ENCODE peak calls at places on chromosomes 4 and X, in seven cellular contexts. N is heart left ventricle, Y is ovary, X is endothelial cell of umbilical vein, G is tibial nerve, R is spleen, D is A549. B is an unnamed sample. For H3K4me1, the result is how much of the 10 kb centered on the place peaks cover.

GRCh38 chrX:129769467-129770154 is 10.1 kb upstream of the SASH3 start:
- DNase-seq in N (no peak), Y (no peak), X (no peak), G (no peak), R (peak), D (no peak), B (no peak)

GRCh38 chrX:50638123-50638522 is 167.5 kb upstream of the DGKK start:
- DNase-seq in N (peak), Y (no peak), X (peak), G (no peak), R (no peak), D (no peak), B (no peak)

GRCh38 chrX:39983715-39984114 is 114.0 kb downstream of the BCOR start:
- DNase-seq in N (no peak), Y (no peak), X (no peak), G (no peak), R (no peak), D (no peak), B (no peak)

GRCh38 chrX:44675364-44676024 is 132.8 kb upstream of the FUNDC1 start:
- DNase-seq in N (peak), Y (peak), X (peak), G (peak), R (no peak), D (peak), B (peak)

GRCh38 chr4:20788266-20788665 is 88.0 kb downstream of the PACRGL start:
- DNase-seq in N (no peak), Y (no peak), X (no peak), G (no peak), R (no peak), D (no peak), B (no peak)

GRCh38 chr4:125283702-125284279 is 31.0 kb upstream of the FAT4 start:
- DNase-seq in N (no peak), Y (no peak), X (peak), G (no peak), R (no peak), D (peak), B (no peak)

GRCh38 chr4:140049924-140050681 is 103.9 kb downstream of the MAML3 start:
- DNase-seq in N (no peak), Y (no peak), X (peak), G (no peak), R (no peak), D (peak), B (no peak)

GRCh38 chr4:25981749-25982148 is 67.7 kb downstream of the SMIM20 start:
- DNase-seq in N (no peak), Y (no peak), X (no peak), G (no peak), R (no peak), D (no peak), B (no peak)

GRCh38 chrX:105460366-105460765 is 239.9 kb upstream of the TEX13A start:
- DNase-seq in N (no peak), Y (no peak), X (no peak), G (no peak), R (no peak), D (no peak), B (no peak)

GRCh38 chrX:37685452-37686347 is at the start of gene XK:
- DNase-seq in N (peak), Y (peak), X (peak), G (no peak), R (peak), D (peak), B (peak)

GRCh38 chr4:47210828-47211227 is 179.5 kb downstream of the GABRB1 start:
- DNase-seq in N (no peak), Y (no peak), X (no peak), G (no peak), R (no peak), D (no peak), B (no peak)

GRCh38 chr4:41878991-41879491 is 56.2 kb upstream of the TMEM33 start:
- DNase-seq in N (no peak), Y (no peak), X (no peak), G (no peak), R (peak), D (no peak), B (no peak)

GRCh38 chr4:2402053-2402452 is 16.4 kb downstream of the ZFYVE28 start:
- DNase-seq in N (peak), Y (peak), X (peak), G (no peak), R (no peak), D (peak), B (peak)

GRCh38 chr4:128606173-128606572 is 203.3 kb upstream of the JADE1 start:
- DNase-seq in N (no peak), Y (no peak), X (peak), G (no peak), R (no peak), D (peak), B (no peak)

GRCh38 chrX:9884031-9884779 is 83.0 kb upstream of the CLDN34 start:
- DNase-seq in N (no peak), Y (peak), X (peak), G (no peak), R (no peak), D (no peak), B (no peak)

GRCh38 chr4:5730993-5731975 is 20.3 kb downstream of the EVC start:
- DNase-seq in N (no peak), Y (no peak), X (no peak), G (no peak), R (no peak), D (no peak), B (no peak)

GRCh38 chr4:153647975-153648374 is 36.1 kb upstream of the TLR2 start:
- DNase-seq in N (no peak), Y (no peak), X (no peak), G (no peak), R (no peak), D (no peak), B (no peak)

GRCh38 chr4:72701987-72702819 is 133.2 kb upstream of the ADAMTS3 start:
- DNase-seq in N (peak), Y (no peak), X (peak), G (no peak), R (no peak), D (peak), B (no peak)

GRCh38 chr4:156169011-156169410 is 215.3 kb upstream of the CTSO start:
- DNase-seq in N (peak), Y (peak), X (peak), G (no peak), R (no peak), D (peak), B (peak)

GRCh38 chr4:105147226-105148151 is 813 bp downstream of the TET2 start:
- DNase-seq in N (peak), Y (peak), X (peak), G (no peak), R (peak), D (peak), B (peak)

GRCh38 chr4:105149771-105150170 is 3.1 kb downstream of the TET2 start:
- DNase-seq in N (no peak), Y (no peak), X (peak), G (no peak), R (no peak), D (no peak), B (no peak)

GRCh38 chr4:105145059-105145912 is 1.4 kb upstream of the TET2 start:
- DNase-seq in N (no peak), Y (no peak), X (peak), G (no peak), R (no peak), D (no peak), B (no peak)

GRCh38 chr4:105145913-105146285 is 777 bp upstream of the TET2 start:
- DNase-seq in N (no peak), Y (no peak), X (peak), G (no peak), R (peak), D (no peak), B (peak)

DNA sequence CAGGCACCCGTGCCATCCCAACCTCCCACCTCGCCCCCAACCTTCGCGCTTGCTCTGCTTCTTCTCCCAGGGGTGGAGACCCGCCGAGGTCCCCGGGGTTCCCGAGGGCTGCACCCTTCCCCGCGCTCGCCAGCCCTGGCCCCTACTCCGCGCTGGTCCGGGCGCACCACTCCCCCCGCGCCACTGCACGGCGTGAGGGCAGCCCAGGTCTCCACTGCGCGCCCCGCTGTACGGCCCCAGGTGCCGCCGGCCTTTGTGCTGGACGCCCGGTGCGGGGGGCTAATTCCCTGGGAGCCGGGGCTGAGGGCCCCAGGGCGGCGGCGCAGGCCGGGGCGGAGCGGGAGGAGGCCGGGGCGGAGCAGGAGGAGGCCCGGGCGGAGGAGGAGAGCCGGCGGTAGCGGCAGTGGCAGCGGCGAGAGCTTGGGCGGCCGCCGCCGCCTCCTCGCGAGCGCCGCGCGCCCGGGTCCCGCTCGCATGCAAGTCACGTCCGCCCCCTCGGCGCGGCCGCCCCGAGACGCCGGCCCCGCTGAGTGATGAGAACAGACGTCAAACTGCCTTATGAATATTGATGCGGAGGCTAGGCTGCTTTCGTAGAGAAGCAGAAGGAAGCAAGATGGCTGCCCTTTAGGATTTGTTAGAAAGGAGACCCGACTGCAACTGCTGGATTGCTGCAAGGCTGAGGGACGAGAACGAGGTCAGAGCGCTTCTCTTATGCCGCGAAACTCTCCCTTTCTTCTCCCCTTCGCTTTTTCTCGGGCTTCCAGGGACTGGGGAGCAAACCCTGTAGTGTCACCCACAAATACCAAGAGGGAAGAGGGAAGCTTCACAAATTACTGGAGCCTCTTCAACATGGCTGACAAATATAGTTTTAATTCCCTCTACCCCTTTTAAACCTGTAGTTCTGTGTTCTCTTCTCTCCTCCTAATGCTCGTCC is at the start of gene TET2:
- DNase-seq in N (peak), Y (peak), X (peak), G (peak), R (peak), D (peak), B (peak)
- TF ChIP-seq POLR2A in N (no peak), Y (no peak), X (peak), G (peak), R (peak), D (peak), B (peak)

DNA sequence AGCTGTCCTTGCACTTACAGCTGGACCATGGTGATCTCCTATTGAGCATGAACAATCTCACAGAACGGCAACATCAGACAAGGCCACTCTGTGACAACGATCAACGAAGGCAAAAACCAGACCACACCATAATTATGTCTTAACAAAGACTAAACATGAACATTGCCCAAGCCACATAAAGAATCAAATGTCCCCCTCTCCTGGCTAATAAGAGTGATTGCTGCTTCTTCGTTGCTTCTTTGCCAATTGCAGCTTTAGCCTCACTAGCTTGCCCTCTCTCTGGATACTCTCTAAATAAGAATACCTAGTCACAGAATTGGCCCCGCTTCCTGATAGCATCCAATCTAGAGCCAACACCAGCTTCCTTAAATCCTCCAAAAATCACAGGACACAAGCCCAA is 41.5 kb upstream of the PGRMC1 start:
- DNase-seq in N (no peak), Y (no peak), X (peak), G (no peak), R (no peak), D (peak), B (no peak)
- TF ChIP-seq CTCF in N (no peak), Y (no peak), X (peak), G (no peak), R (no peak), D (peak), B (no peak)

DNA sequence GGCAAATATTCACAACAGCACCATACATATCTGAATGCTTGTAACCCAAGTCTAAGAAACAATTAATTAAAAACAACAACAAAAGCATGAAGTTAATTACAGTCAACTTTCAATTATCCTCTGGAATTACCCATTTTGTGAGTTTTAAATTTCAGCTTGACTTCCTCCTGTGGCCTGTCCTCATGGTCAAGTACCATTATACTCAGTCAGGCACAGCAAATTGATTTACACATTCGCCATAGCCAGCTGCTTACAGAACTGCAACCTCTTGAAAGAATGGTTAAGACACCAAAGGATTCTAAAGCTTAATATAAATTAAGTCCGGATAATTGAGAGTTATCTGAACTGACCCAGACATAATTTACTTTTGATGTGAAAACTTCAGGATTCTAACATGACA is 306.5 kb downstream of the CAMK2D start:
- DNase-seq in N (no peak), Y (no peak), X (no peak), G (no peak), R (no peak), D (no peak), B (no peak)
- H3K4me1 ChIP-seq in N (under half), Y (under half), X (under half), G (under half), R (under half), D (under half), B (under half)

DNA sequence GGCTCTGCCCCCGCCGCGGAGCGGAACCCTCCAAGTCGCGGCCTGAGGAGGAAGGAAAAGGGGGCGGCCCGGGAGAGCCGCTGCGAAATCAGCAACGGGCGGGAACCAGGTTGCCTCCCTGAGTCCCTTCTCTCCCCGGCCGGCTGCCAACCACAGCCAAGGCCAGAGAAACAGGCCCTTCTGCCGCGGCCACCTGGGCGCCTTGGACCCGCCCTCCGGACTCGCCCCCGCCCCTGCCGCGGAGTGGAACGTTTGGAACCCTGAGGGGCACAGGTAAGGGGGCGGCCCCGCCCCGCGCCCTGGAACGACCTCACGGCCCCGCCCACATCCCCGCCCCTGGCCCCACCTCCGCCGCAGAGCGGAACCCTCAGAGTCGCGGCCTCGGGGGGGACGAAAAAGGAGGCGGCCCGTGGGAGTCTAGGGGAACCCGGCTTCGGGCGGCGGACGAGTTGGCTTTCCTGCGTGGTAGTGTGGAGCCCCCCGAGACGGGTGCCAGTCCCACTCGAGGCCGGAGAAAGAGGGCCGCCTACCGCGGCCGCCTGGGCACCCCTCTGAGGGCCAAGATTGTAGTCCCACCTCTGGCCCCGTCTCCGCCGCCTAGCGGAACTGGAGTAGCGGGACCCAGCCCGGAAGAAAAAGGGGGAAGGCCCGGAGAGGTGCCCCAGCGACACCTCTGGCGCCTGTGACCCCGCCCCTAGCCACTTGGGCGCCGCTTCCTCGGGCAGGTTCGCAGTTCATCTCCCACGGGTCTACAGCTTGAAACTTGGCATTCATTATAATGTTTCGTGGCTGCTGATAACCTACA is 669 bp upstream of the PHKA2 start:
- DNase-seq in N (peak), Y (peak), X (peak), G (peak), R (peak), D (peak), B (peak)
- TF ChIP-seq POLR2A in N (no peak), Y (peak), X (peak), G (no peak), R (peak), D (peak), B (no peak)

DNA sequence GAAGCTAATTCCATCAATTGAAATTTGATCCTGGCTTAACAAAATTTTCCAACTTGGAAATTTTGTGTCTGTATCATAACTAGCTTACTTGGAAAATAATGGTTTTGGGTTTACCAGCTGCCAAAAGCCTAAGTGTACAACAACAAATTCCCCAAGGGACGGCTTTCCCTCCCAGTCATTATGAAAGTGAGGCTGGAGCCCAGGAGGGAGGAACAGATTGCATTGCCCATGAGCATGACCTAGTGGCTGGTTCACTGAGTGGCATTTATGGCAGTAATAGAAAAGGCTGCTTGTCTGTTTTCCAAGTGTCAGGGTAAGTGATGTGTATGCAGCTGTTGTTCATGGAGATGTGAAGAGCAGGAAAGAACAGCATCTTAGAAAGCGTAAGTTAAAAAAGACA is 70.8 kb upstream of the HHIP start:
- DNase-seq in N (no peak), Y (no peak), X (peak), G (no peak), R (no peak), D (peak), B (no peak)
- TF ChIP-seq CTCF in N (no peak), Y (no peak), X (peak), G (peak), R (peak), D (no peak), B (no peak)

GRCh38 chr4:169253904-169254303 is 16.9 kb downstream of the SH3RF1 start:
- DNase-seq in N (no peak), Y (no peak), X (peak), G (no peak), R (no peak), D (peak), B (no peak)

GRCh38 chr4:169254546-169254983 is 16.2 kb downstream of the SH3RF1 start:
- DNase-seq in N (peak), Y (peak), X (peak), G (no peak), R (no peak), D (peak), B (no peak)

GRCh38 chr4:169252339-169253086 is 18.2 kb downstream of the SH3RF1 start:
- DNase-seq in N (no peak), Y (no peak), X (peak), G (no peak), R (no peak), D (no peak), B (no peak)

GRCh38 chr4:169251291-169252235 is 19.2 kb downstream of the SH3RF1 start:
- DNase-seq in N (no peak), Y (no peak), X (peak), G (no peak), R (no peak), D (peak), B (no peak)

DNA sequence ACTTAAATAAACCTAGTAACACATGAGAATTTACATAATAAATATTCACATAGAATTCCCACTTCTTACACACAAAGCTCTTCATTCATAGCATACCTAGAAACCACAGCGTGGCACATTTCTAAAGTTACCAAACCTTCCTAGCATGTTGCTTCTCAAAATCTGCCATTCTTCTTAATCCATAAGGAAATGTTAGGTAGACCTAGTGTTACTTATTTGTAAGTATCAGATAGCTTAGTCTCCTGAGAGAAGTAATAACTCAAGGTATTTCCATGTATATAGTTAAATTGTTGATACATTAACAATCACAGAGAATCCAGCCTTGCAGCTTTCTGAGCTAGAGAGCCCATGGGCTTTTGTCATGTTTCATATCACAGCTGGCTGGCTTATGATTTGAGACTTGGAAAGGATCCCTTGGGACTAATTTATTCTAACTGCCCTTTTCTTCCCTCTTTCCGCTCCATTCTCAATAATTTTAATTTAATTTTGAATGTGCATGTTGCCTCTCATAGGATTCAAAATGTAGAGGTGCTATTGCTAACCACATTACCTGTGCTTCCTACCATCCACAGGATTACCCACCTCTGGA is 17.6 kb downstream of the SH3RF1 start:
- DNase-seq in N (no peak), Y (no peak), X (peak), G (no peak), R (no peak), D (no peak), B (no peak)
- H3K4me1 ChIP-seq in N (under half), Y (under half), X (half or more), G (half or more), R (under half), D (half or more), B (half or more)

DNA sequence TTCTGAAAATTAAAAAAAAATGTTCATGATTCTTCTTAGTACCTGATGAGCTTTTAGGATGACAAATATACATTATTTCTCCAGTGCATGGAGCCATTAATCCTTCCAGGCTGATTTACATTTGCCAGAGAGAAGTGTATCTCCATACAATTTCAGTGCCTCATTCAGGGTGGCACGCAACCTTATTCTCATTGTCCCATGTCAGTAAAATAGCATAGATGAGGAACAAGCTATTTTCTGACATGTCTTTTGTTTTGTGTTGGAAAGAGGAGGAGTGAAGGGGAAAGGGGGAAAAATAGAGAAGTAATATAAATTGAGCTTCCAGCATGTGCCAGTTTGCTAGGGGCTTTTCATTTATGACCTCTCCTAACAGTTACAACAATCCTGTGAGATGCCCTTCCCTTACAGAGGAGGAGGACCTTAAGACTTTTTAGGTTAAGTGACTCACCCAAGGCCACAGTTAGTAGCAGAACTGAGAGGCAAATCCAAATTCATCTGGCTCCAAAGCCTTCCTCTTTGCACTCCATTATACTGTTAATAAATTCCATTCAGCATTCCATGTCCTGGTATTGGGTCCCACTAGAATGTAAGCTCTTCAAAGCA is 274.8 kb upstream of the GPC4 start:
- DNase-seq in N (no peak), Y (no peak), X (no peak), G (no peak), R (no peak), D (no peak), B (no peak)
- TF ChIP-seq POLR2A in N (no peak), Y (no peak), X (no peak), G (no peak), R (no peak), D (no peak), B (no peak)

GRCh38 chrX:94058728-94059382 is 384.8 kb downstream of the FAM133A start:
- DNase-seq in N (no peak), Y (no peak), X (no peak), G (no peak), R (no peak), D (peak), B (no peak)
- TF ChIP-seq CTCF in N (peak), Y (no peak), X (no peak), G (no peak), R (no peak), D (peak), B (peak)